ENCODE peak calls at places on chromosome 14, in nine cellular contexts. One of them, this sample, is unnamed.

GRCh38 chr14:24426912-24427536 is 2.4 kb downstream of the CBLN3 start:
- DNase-seq in thoracic aorta: no peak
- DNase-seq in testis: no peak
- DNase-seq in mucosa of descending colon: peak
- DNase-seq in fibroblast of lung: no peak
- DNase-seq in heart right ventricle: no peak
- DNase-seq in A549: no peak
- DNase-seq in left ventricle myocardium inferior: no peak
- DNase-seq in cardiac muscle cell: no peak
- DNase-seq in this sample: no peak

GRCh38 chr14:28875937-28876910 is 109.6 kb downstream of the FOXG1 start:
- DNase-seq in mucosa of descending colon: no peak
- DNase-seq in heart right ventricle: no peak
- DNase-seq in testis: no peak
- DNase-seq in fibroblast of lung: no peak
- DNase-seq in cardiac muscle cell: no peak
- DNase-seq in thoracic aorta: no peak
- DNase-seq in left ventricle myocardium inferior: no peak
- DNase-seq in A549: no peak
- DNase-seq in this sample: no peak

GRCh38 chr14:70660967-70661871 is 19.5 kb downstream of the TTC9 start:
- DNase-seq in heart right ventricle: no peak
- DNase-seq in testis: no peak
- DNase-seq in cardiac muscle cell: no peak
- DNase-seq in fibroblast of lung: no peak
- DNase-seq in thoracic aorta: no peak
- DNase-seq in left ventricle myocardium inferior: no peak
- DNase-seq in A549: no peak
- DNase-seq in mucosa of descending colon: no peak
- DNase-seq in this sample: no peak

GRCh38 chr14:95515080-95515489 is 1.4 kb downstream of the SYNE3 start:
- DNase-seq in fibroblast of lung: no peak
- DNase-seq in heart right ventricle: no peak
- DNase-seq in mucosa of descending colon: peak
- DNase-seq in A549: no peak
- DNase-seq in thoracic aorta: no peak
- DNase-seq in cardiac muscle cell: peak
- DNase-seq in left ventricle myocardium inferior: peak
- DNase-seq in testis: peak
- DNase-seq in this sample: no peak

GRCh38 chr14:81449114-81449513 is 49.0 kb upstream of the STON2 start:
- DNase-seq in thoracic aorta: no peak
- DNase-seq in fibroblast of lung: no peak
- DNase-seq in mucosa of descending colon: no peak
- DNase-seq in cardiac muscle cell: peak
- DNase-seq in heart right ventricle: peak
- DNase-seq in A549: no peak
- DNase-seq in left ventricle myocardium inferior: peak
- DNase-seq in testis: peak
- DNase-seq in this sample: no peak

GRCh38 chr14:104101651-104102281 is 16.3 kb downstream of the ASPG start:
- DNase-seq in mucosa of descending colon: no peak
- DNase-seq in thoracic aorta: no peak
- DNase-seq in fibroblast of lung: no peak
- DNase-seq in left ventricle myocardium inferior: peak
- DNase-seq in testis: no peak
- DNase-seq in cardiac muscle cell: no peak
- DNase-seq in heart right ventricle: no peak
- DNase-seq in A549: no peak
- DNase-seq in this sample: no peak

GRCh38 chr14:63875311-63875710 is 22.5 kb downstream of the SYNE2 start:
- DNase-seq in left ventricle myocardium inferior: no peak
- DNase-seq in A549: no peak
- DNase-seq in heart right ventricle: peak
- DNase-seq in cardiac muscle cell: peak
- DNase-seq in mucosa of descending colon: no peak
- DNase-seq in testis: no peak
- DNase-seq in thoracic aorta: no peak
- DNase-seq in fibroblast of lung: peak
- DNase-seq in this sample: peak

GRCh38 chr14:104228221-104228620 is 89.8 kb downstream of the KIF26A start:
- DNase-seq in thoracic aorta: no peak
- DNase-seq in left ventricle myocardium inferior: no peak
- DNase-seq in heart right ventricle: no peak
- DNase-seq in A549: no peak
- DNase-seq in mucosa of descending colon: peak
- DNase-seq in fibroblast of lung: no peak
- DNase-seq in cardiac muscle cell: no peak
- DNase-seq in testis: no peak
- DNase-seq in this sample: no peak

GRCh38 chr14:27528328-27528727 is 930.5 kb upstream of the NOVA1 start:
- DNase-seq in left ventricle myocardium inferior: no peak
- DNase-seq in cardiac muscle cell: peak
- DNase-seq in mucosa of descending colon: no peak
- DNase-seq in thoracic aorta: no peak
- DNase-seq in A549: peak
- DNase-seq in fibroblast of lung: peak
- DNase-seq in testis: no peak
- DNase-seq in heart right ventricle: no peak
- DNase-seq in this sample: peak
- TF ChIP-seq CTCF in left ventricle myocardium inferior: peak
- TF ChIP-seq CTCF in cardiac muscle cell: peak
- TF ChIP-seq CTCF in mucosa of descending colon: no peak
- TF ChIP-seq CTCF in thoracic aorta: no peak
- TF ChIP-seq CTCF in A549: peak
- TF ChIP-seq CTCF in fibroblast of lung: no peak
- TF ChIP-seq CTCF in testis: no peak
- TF ChIP-seq CTCF in heart right ventricle: peak
- TF ChIP-seq CTCF in this sample: peak

GRCh38 chr14:105925615-105926414 is 399.4 kb downstream of the TMEM121 start:
- DNase-seq in testis: no peak
- DNase-seq in cardiac muscle cell: no peak
- DNase-seq in fibroblast of lung: no peak
- DNase-seq in thoracic aorta: no peak
- DNase-seq in A549: no peak
- DNase-seq in mucosa of descending colon: peak
- DNase-seq in left ventricle myocardium inferior: no peak
- DNase-seq in heart right ventricle: no peak
- DNase-seq in this sample: no peak
- H3K4me3 ChIP-seq in testis: no peak
- H3K4me3 ChIP-seq in cardiac muscle cell: no peak
- H3K4me3 ChIP-seq in fibroblast of lung: no peak
- H3K4me3 ChIP-seq in thoracic aorta: no peak
- H3K4me3 ChIP-seq in A549: no peak
- H3K4me3 ChIP-seq in mucosa of descending colon: no peak
- H3K4me3 ChIP-seq in left ventricle myocardium inferior: no peak
- H3K4me3 ChIP-seq in heart right ventricle: no peak
- H3K4me3 ChIP-seq in this sample: no peak

DNA sequence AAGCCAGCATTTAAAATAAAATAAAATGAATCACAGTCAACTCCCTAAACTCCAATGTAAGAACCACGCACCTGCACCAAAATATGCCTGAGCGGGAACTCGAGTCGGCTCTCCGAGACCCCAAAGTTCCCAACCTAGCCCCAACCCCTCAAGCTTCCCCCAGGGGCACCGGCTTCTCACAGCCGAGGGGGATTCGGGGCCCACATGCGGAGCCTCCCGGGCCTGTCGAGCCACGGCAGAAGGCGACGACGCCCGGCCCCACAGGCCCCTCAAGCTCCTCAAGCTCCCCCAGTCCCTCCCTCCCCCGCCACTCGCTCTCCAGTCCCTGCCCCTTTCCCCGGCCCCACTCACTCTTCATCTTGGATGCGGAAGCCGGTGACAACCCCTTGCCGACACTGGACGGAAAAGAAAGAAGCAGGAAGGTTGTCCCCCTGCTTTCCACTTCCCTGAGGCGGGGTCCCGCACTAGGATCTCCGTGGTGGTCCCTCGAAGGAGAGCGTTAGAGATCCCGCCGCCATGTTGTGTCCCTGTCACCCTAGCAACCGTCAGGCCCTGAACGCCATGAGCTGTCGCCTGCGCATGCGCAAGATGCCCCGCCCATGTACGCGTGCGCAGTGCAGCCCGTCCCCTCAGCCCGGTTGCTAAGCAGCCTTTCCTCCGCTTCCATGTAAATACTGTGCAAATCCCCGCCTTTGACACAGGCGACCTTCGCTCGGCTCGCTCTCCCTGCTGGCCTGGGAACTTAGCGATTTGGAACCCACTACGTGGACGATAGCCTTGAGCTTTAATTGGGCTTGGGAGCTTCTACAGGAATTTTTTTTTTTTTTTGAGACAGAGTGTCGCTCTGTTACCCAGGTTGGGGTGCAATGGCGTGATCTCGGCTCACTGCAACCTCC is at the start of gene MOK:
- DNase-seq in mucosa of descending colon: peak
- DNase-seq in testis: peak
- DNase-seq in cardiac muscle cell: peak
- DNase-seq in thoracic aorta: peak
- DNase-seq in heart right ventricle: peak
- DNase-seq in left ventricle myocardium inferior: peak
- DNase-seq in fibroblast of lung: peak
- DNase-seq in A549: peak
- DNase-seq in this sample: peak
- TF ChIP-seq CTCF in mucosa of descending colon: no peak
- TF ChIP-seq CTCF in testis: no peak
- TF ChIP-seq CTCF in cardiac muscle cell: no peak
- TF ChIP-seq CTCF in thoracic aorta: no peak
- TF ChIP-seq CTCF in heart right ventricle: no peak
- TF ChIP-seq CTCF in left ventricle myocardium inferior: no peak
- TF ChIP-seq CTCF in fibroblast of lung: no peak
- TF ChIP-seq CTCF in A549: no peak
- TF ChIP-seq CTCF in this sample: no peak

GRCh38 chr14:59918824-59919581 is 941 bp upstream of the LRRC9 start:
- DNase-seq in heart right ventricle: no peak
- DNase-seq in A549: peak
- DNase-seq in cardiac muscle cell: peak
- DNase-seq in thoracic aorta: no peak
- DNase-seq in mucosa of descending colon: peak
- DNase-seq in left ventricle myocardium inferior: no peak
- DNase-seq in testis: peak
- DNase-seq in fibroblast of lung: peak
- DNase-seq in this sample: peak

GRCh38 chr14:59920378-59920683 is 387 bp downstream of the LRRC9 start:
- DNase-seq in heart right ventricle: no peak
- DNase-seq in cardiac muscle cell: no peak
- DNase-seq in fibroblast of lung: no peak
- DNase-seq in mucosa of descending colon: no peak
- DNase-seq in testis: no peak
- DNase-seq in thoracic aorta: no peak
- DNase-seq in A549: no peak
- DNase-seq in left ventricle myocardium inferior: no peak
- DNase-seq in this sample: no peak

DNA sequence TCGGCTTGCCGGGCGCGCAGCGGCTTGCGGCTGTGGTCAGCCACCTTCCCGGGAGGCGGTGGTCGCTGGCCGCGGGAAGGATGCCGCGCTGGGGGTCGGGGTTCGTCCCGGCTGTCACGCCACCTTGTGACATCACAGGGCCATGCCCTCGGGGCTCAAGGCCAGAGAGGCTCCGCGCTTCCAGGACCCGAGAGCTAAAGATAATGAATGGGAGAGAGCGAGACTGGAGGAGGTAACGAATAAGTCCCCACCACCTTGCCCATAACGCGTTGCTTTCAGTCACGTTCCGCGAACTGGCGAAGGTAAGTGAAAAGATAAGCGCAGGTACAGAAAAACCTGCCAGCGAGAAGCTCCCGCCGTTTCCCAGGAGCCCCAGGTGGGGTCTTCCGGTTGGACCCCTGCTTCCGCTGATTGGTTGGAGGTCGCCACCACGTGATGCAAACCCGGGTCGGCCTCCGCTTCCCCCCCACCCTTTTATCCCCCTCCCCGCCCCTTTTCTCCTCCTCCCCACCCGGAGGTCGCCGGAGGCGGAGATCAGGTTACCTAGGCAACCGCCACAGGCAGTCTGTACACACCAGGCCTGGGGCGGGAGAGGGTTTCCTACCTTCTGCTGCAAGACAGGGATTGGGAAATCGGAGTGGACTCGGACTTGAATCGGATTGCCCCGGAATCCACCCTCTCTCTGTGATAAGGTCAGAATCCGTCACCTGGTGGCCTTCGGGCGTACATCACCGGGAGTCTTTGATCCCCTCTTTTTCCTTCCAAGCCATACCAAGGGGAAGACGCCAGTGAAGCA is at the start of gene LRRC9:
- DNase-seq in cardiac muscle cell: peak
- DNase-seq in A549: no peak
- DNase-seq in heart right ventricle: no peak
- DNase-seq in fibroblast of lung: peak
- DNase-seq in left ventricle myocardium inferior: peak
- DNase-seq in thoracic aorta: no peak
- DNase-seq in testis: peak
- DNase-seq in mucosa of descending colon: peak
- DNase-seq in this sample: no peak
- H3K4me3 ChIP-seq in cardiac muscle cell: peak
- H3K4me3 ChIP-seq in A549: peak
- H3K4me3 ChIP-seq in heart right ventricle: peak
- H3K4me3 ChIP-seq in fibroblast of lung: peak
- H3K4me3 ChIP-seq in left ventricle myocardium inferior: peak
- H3K4me3 ChIP-seq in thoracic aorta: peak
- H3K4me3 ChIP-seq in testis: peak
- H3K4me3 ChIP-seq in mucosa of descending colon: no peak
- H3K4me3 ChIP-seq in this sample: peak

DNA sequence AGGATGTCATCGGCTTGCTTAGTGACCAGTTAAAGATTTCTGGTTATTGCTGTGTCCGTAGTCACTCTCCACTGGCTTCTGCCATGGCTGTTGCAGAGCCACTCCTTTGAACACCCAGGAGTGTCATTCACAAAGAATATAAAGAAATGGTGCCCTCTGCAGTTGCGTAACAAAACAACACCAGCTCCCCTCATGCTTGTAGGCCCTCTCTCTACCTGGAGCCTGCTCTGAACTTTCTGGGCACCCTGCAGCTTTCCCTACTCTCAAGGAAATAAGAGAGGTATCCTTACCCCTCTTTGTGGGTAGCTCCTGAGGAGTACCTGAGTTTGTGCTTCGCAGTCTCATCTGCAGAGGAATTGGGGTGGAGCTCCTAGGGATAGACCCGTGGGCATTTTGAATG is 97.3 kb upstream of the TMEM260 start:
- DNase-seq in cardiac muscle cell: peak
- DNase-seq in heart right ventricle: no peak
- DNase-seq in A549: peak
- DNase-seq in thoracic aorta: no peak
- DNase-seq in left ventricle myocardium inferior: no peak
- DNase-seq in fibroblast of lung: no peak
- DNase-seq in testis: peak
- DNase-seq in mucosa of descending colon: no peak
- DNase-seq in this sample: peak
- TF ChIP-seq CTCF in cardiac muscle cell: peak
- TF ChIP-seq CTCF in heart right ventricle: peak
- TF ChIP-seq CTCF in A549: peak
- TF ChIP-seq CTCF in thoracic aorta: no peak
- TF ChIP-seq CTCF in left ventricle myocardium inferior: no peak
- TF ChIP-seq CTCF in fibroblast of lung: no peak
- TF ChIP-seq CTCF in testis: no peak
- TF ChIP-seq CTCF in mucosa of descending colon: no peak
- TF ChIP-seq CTCF in this sample: peak

GRCh38 chr14:60650382-60650961 is 1.2 kb upstream of the SIX1 start:
- DNase-seq in heart right ventricle: no peak
- DNase-seq in left ventricle myocardium inferior: no peak
- DNase-seq in fibroblast of lung: no peak
- DNase-seq in thoracic aorta: no peak
- DNase-seq in mucosa of descending colon: no peak
- DNase-seq in A549: no peak
- DNase-seq in cardiac muscle cell: no peak
- DNase-seq in testis: no peak
- DNase-seq in this sample: peak
- H3K4me3 ChIP-seq in heart right ventricle: no peak
- H3K4me3 ChIP-seq in left ventricle myocardium inferior: peak
- H3K4me3 ChIP-seq in fibroblast of lung: peak
- H3K4me3 ChIP-seq in thoracic aorta: peak
- H3K4me3 ChIP-seq in mucosa of descending colon: no peak
- H3K4me3 ChIP-seq in A549: peak
- H3K4me3 ChIP-seq in cardiac muscle cell: no peak
- H3K4me3 ChIP-seq in testis: no peak
- H3K4me3 ChIP-seq in this sample: peak

This sample was measured in fibroblast of mammary gland.